ENCODE peak calls at places on chromosomes 4 and X, in five cellular contexts. J is CD8-positive, alpha-beta T cell; U is naive thymus-derived CD8-positive, alpha-beta T cell; T is GM23338; P is stimulated activated CD8-positive, alpha-beta memory T cell treated with anti-CD3 and anti-CD28 coated beads, Interleukin-12 subunit alpha, Interleukin-12 subunit beta, amount 100 ng/mL, for 1 hour. M is an unnamed sample.

GRCh38 chrX:105189093-105189492 is 31.4 kb downstream of the TEX13A start:
- DNase-seq in J (no peak), U (no peak), T (no peak), P (no peak), M (no peak)

GRCh38 chrX:46577116-46578005 is 3.8 kb downstream of the CHST7 start:
- DNase-seq in J (no peak), U (no peak), T (no peak), P (no peak), M (no peak)

GRCh38 chrX:100600340-100600739 is 15.6 kb downstream of the TNMD start:
- DNase-seq in J (no peak), U (no peak), T (no peak), P (no peak), M (no peak)

GRCh38 chr4:149203256-149204001 is 612.2 kb downstream of the IQCM start:
- DNase-seq in J (no peak), U (no peak), T (no peak), P (no peak), M (no peak)

GRCh38 chr4:168486961-168487820 is 6.9 kb upstream of the DDX60L start:
- DNase-seq in J (no peak), U (no peak), T (no peak), P (no peak), M (no peak)

GRCh38 chr4:186570193-186570996 is 15.0 kb upstream of the MTNR1A start:
- DNase-seq in J (no peak), U (no peak), T (no peak), P (no peak), M (no peak)

GRCh38 chrX:74523870-74524735 is 90.3 kb downstream of the RLIM start:
- DNase-seq in J (no peak), U (no peak), T (no peak), P (no peak), M (no peak)

GRCh38 chr4:79651516-79651915 is 243.5 kb upstream of the GK2 start:
- DNase-seq in J (no peak), U (no peak), T (peak; percentile 58), P (no peak), M (no peak)

GRCh38 chr4:88158360-88159136 is at the start of gene ABCG2:
- DNase-seq in J (no peak), U (no peak), T (peak; percentile 85), P (no peak), M (peak; percentile 45)

M was measured in immature natural killer cell.